ENCODE peak calls at places on chromosome 17, in seven cellular contexts. One of them, this sample, is unnamed. For H3K27me3, the result is how much of the 10 kb centered on the place peaks cover.

GRCh38 chr17:31680126-31680525 is 178.9 kb downstream of the COPRS start:
- DNase-seq in K562: no peak
- DNase-seq in HCT116: no peak
- DNase-seq in GM12878: peak
- DNase-seq in SK-N-SH: no peak
- DNase-seq in HepG2: no peak
- DNase-seq in H1: peak
- DNase-seq in this sample: no peak

GRCh38 chr17:76917829-76918228 is 49.6 kb downstream of the MGAT5B start:
- DNase-seq in HCT116: no peak
- DNase-seq in H1: no peak
- DNase-seq in HepG2: no peak
- DNase-seq in K562: no peak
- DNase-seq in GM12878: no peak
- DNase-seq in SK-N-SH: no peak
- DNase-seq in this sample: no peak

GRCh38 chr17:35915153-35915969 is 15.2 kb downstream of the RDM1 start:
- DNase-seq in HepG2: no peak
- DNase-seq in H1: no peak
- DNase-seq in K562: no peak
- DNase-seq in SK-N-SH: no peak
- DNase-seq in HCT116: no peak
- DNase-seq in GM12878: no peak
- DNase-seq in this sample: no peak

GRCh38 chr17:59825533-59826316 is 67.0 kb downstream of the TUBD1 start:
- DNase-seq in HepG2: no peak
- DNase-seq in HCT116: no peak
- DNase-seq in GM12878: no peak
- DNase-seq in H1: no peak
- DNase-seq in SK-N-SH: no peak
- DNase-seq in K562: no peak
- DNase-seq in this sample: peak

GRCh38 chr17:39979865-39980401 is 674 bp upstream of the PSMD3 start:
- DNase-seq in HCT116: no peak
- DNase-seq in K562: peak
- DNase-seq in HepG2: peak
- DNase-seq in SK-N-SH: peak
- DNase-seq in GM12878: no peak
- DNase-seq in H1: no peak
- DNase-seq in this sample: no peak

GRCh38 chr17:35372846-35373531 is 432 bp downstream of the SLFN11 start:
- DNase-seq in H1: no peak
- DNase-seq in K562: peak
- DNase-seq in HepG2: no peak
- DNase-seq in GM12878: no peak
- DNase-seq in HCT116: no peak
- DNase-seq in SK-N-SH: peak
- DNase-seq in this sample: peak

GRCh38 chr17:15945493-15946209 is 721 bp downstream of the ADORA2B start:
- DNase-seq in K562: peak
- DNase-seq in HepG2: no peak
- DNase-seq in GM12878: no peak
- DNase-seq in H1: peak
- DNase-seq in SK-N-SH: peak
- DNase-seq in HCT116: no peak
- DNase-seq in this sample: no peak

GRCh38 chr17:16507918-16508533 is 16.0 kb upstream of the LRRC75A start:
- DNase-seq in GM12878: no peak
- DNase-seq in H1: no peak
- DNase-seq in HepG2: no peak
- DNase-seq in SK-N-SH: no peak
- DNase-seq in HCT116: no peak
- DNase-seq in K562: no peak
- DNase-seq in this sample: no peak

GRCh38 chr17:37092041-37092440 is 143.3 kb downstream of the AATF start:
- DNase-seq in HepG2: peak
- DNase-seq in SK-N-SH: no peak
- DNase-seq in H1: no peak
- DNase-seq in GM12878: no peak
- DNase-seq in K562: no peak
- DNase-seq in HCT116: no peak
- DNase-seq in this sample: no peak

GRCh38 chr17:82929011-82929622 is 89.3 kb upstream of the ZNF750 start:
- DNase-seq in GM12878: no peak
- DNase-seq in SK-N-SH: no peak
- DNase-seq in HepG2: no peak
- DNase-seq in HCT116: no peak
- DNase-seq in K562: no peak
- DNase-seq in H1: no peak
- DNase-seq in this sample: no peak

GRCh38 chr17:65314212-65314611 is 177.0 kb downstream of the RGS9 start:
- DNase-seq in HCT116: no peak
- DNase-seq in K562: no peak
- DNase-seq in GM12878: no peak
- DNase-seq in HepG2: no peak
- DNase-seq in SK-N-SH: no peak
- DNase-seq in H1: no peak
- DNase-seq in this sample: no peak

GRCh38 chr17:19273731-19274130 is 36.6 kb downstream of the EPN2 start:
- DNase-seq in HCT116: no peak
- DNase-seq in GM12878: no peak
- DNase-seq in HepG2: no peak
- DNase-seq in K562: no peak
- DNase-seq in SK-N-SH: no peak
- DNase-seq in H1: no peak
- DNase-seq in this sample: no peak

GRCh38 chr17:27259356-27259755 is 34.6 kb upstream of the WSB1 start:
- DNase-seq in SK-N-SH: no peak
- DNase-seq in GM12878: no peak
- DNase-seq in HCT116: no peak
- DNase-seq in H1: no peak
- DNase-seq in K562: no peak
- DNase-seq in HepG2: no peak
- DNase-seq in this sample: no peak

GRCh38 chr17:10698116-10698818 is 873 bp downstream of the ADPRM start:
- DNase-seq in HCT116: no peak
- DNase-seq in SK-N-SH: peak
- DNase-seq in HepG2: peak
- DNase-seq in K562: no peak
- DNase-seq in GM12878: no peak
- DNase-seq in H1: no peak
- DNase-seq in this sample: no peak

GRCh38 chr17:8801135-8801840 is 2.1 kb upstream of the MFSD6L start:
- DNase-seq in HCT116: no peak
- DNase-seq in HepG2: no peak
- DNase-seq in H1: peak
- DNase-seq in GM12878: no peak
- DNase-seq in K562: no peak
- DNase-seq in SK-N-SH: no peak
- DNase-seq in this sample: no peak

GRCh38 chr17:32445976-32446375 is 1.7 kb downstream of the PSMD11 start:
- DNase-seq in SK-N-SH: no peak
- DNase-seq in GM12878: no peak
- DNase-seq in H1: no peak
- DNase-seq in HepG2: no peak
- DNase-seq in K562: no peak
- DNase-seq in HCT116: no peak
- DNase-seq in this sample: no peak

GRCh38 chr17:41537990-41538389 is 9.9 kb upstream of the KRT19 start:
- DNase-seq in GM12878: no peak
- DNase-seq in HCT116: no peak
- DNase-seq in HepG2: no peak
- DNase-seq in K562: no peak
- DNase-seq in SK-N-SH: no peak
- DNase-seq in H1: no peak
- DNase-seq in this sample: no peak

GRCh38 chr17:50630524-50631194 is 4.0 kb upstream of the ABCC3 start:
- DNase-seq in SK-N-SH: peak
- DNase-seq in GM12878: no peak
- DNase-seq in H1: peak
- DNase-seq in HCT116: peak
- DNase-seq in K562: peak
- DNase-seq in HepG2: peak
- DNase-seq in this sample: peak

GRCh38 chr17:55576237-55576998 is 65.2 kb upstream of the SMIM36 start:
- DNase-seq in SK-N-SH: no peak
- DNase-seq in H1: no peak
- DNase-seq in HCT116: peak
- DNase-seq in GM12878: peak
- DNase-seq in HepG2: peak
- DNase-seq in K562: peak
- DNase-seq in this sample: peak

GRCh38 chr17:48840441-48840840 is 9.6 kb downstream of the CALCOCO2 start:
- DNase-seq in GM12878: no peak
- DNase-seq in HepG2: no peak
- DNase-seq in HCT116: no peak
- DNase-seq in SK-N-SH: no peak
- DNase-seq in K562: no peak
- DNase-seq in H1: no peak
- DNase-seq in this sample: no peak
- H3K27ac ChIP-seq in GM12878: peak
- H3K27ac ChIP-seq in HepG2: no peak
- H3K27ac ChIP-seq in HCT116: no peak
- H3K27ac ChIP-seq in SK-N-SH: no peak
- H3K27ac ChIP-seq in K562: no peak
- H3K27ac ChIP-seq in H1: no peak
- H3K27ac ChIP-seq in this sample: peak

DNA sequence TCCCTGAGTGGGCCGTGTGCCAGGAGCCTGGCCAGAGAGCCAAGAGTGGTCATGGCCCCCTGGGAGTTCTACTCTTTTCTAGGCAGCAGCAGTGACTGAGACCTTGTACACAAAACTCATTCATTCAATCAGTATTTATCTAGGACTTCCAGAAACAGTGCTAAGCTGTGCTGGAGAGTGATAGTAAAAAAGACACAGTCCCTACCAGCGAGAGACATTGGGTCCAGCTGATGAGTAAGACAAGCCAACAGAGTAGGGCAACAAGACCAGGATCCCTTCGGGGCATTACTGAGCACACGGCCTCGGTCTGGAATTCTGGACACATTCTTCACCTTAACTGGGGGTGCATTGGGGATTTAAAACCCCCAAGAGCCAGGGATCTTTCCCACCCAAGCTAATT is 20.2 kb downstream of the CBX4 start:
- DNase-seq in K562: no peak
- DNase-seq in GM12878: no peak
- DNase-seq in SK-N-SH: no peak
- DNase-seq in HepG2: no peak
- DNase-seq in H1: no peak
- DNase-seq in HCT116: no peak
- DNase-seq in this sample: no peak
- H3K27me3 ChIP-seq in K562: under half
- H3K27me3 ChIP-seq in GM12878: under half
- H3K27me3 ChIP-seq in SK-N-SH: under half
- H3K27me3 ChIP-seq in HepG2: under half
- H3K27me3 ChIP-seq in H1: half or more
- H3K27me3 ChIP-seq in HCT116: under half
- H3K27me3 ChIP-seq in this sample: under half

GRCh38 chr17:66747561-66748275 is 87.2 kb upstream of the CACNG5 start:
- DNase-seq in HCT116: no peak
- DNase-seq in SK-N-SH: no peak
- DNase-seq in K562: no peak
- DNase-seq in H1: no peak
- DNase-seq in GM12878: no peak
- DNase-seq in HepG2: no peak
- DNase-seq in this sample: no peak

GRCh38 chr17:66749217-66749832 is 85.6 kb upstream of the CACNG5 start:
- DNase-seq in GM12878: no peak
- DNase-seq in H1: no peak
- DNase-seq in HepG2: no peak
- DNase-seq in K562: no peak
- DNase-seq in HCT116: no peak
- DNase-seq in SK-N-SH: no peak
- DNase-seq in this sample: no peak

GRCh38 chr17:66748578-66748977 is 86.3 kb upstream of the CACNG5 start:
- DNase-seq in SK-N-SH: no peak
- DNase-seq in HCT116: no peak
- DNase-seq in K562: no peak
- DNase-seq in GM12878: no peak
- DNase-seq in H1: no peak
- DNase-seq in HepG2: no peak
- DNase-seq in this sample: no peak

GRCh38 chr17:66750756-66751543 is 84.0 kb upstream of the CACNG5 start:
- DNase-seq in K562: no peak
- DNase-seq in SK-N-SH: no peak
- DNase-seq in HepG2: no peak
- DNase-seq in GM12878: no peak
- DNase-seq in HCT116: no peak
- DNase-seq in H1: no peak
- DNase-seq in this sample: no peak

GRCh38 chr17:66746736-66747135 is 88.2 kb upstream of the CACNG5 start:
- DNase-seq in GM12878: no peak
- DNase-seq in H1: no peak
- DNase-seq in K562: no peak
- DNase-seq in HepG2: no peak
- DNase-seq in SK-N-SH: no peak
- DNase-seq in HCT116: no peak
- DNase-seq in this sample: no peak
- TF ChIP-seq MAX in GM12878: no peak
- TF ChIP-seq MAX in H1: no peak
- TF ChIP-seq MAX in K562: no peak
- TF ChIP-seq MAX in HepG2: no peak
- TF ChIP-seq MAX in SK-N-SH: no peak
- TF ChIP-seq MAX in HCT116: no peak
- TF ChIP-seq MAX in this sample: no peak

GRCh38 chr17:57109393-57110151 is 24.5 kb downstream of the AKAP1 start:
- DNase-seq in HepG2: no peak
- DNase-seq in HCT116: no peak
- DNase-seq in K562: no peak
- DNase-seq in H1: no peak
- DNase-seq in SK-N-SH: no peak
- DNase-seq in GM12878: no peak
- DNase-seq in this sample: no peak
- H3K27ac ChIP-seq in HepG2: peak
- H3K27ac ChIP-seq in HCT116: peak
- H3K27ac ChIP-seq in K562: no peak
- H3K27ac ChIP-seq in H1: no peak
- H3K27ac ChIP-seq in SK-N-SH: no peak
- H3K27ac ChIP-seq in GM12878: no peak
- H3K27ac ChIP-seq in this sample: no peak

DNA sequence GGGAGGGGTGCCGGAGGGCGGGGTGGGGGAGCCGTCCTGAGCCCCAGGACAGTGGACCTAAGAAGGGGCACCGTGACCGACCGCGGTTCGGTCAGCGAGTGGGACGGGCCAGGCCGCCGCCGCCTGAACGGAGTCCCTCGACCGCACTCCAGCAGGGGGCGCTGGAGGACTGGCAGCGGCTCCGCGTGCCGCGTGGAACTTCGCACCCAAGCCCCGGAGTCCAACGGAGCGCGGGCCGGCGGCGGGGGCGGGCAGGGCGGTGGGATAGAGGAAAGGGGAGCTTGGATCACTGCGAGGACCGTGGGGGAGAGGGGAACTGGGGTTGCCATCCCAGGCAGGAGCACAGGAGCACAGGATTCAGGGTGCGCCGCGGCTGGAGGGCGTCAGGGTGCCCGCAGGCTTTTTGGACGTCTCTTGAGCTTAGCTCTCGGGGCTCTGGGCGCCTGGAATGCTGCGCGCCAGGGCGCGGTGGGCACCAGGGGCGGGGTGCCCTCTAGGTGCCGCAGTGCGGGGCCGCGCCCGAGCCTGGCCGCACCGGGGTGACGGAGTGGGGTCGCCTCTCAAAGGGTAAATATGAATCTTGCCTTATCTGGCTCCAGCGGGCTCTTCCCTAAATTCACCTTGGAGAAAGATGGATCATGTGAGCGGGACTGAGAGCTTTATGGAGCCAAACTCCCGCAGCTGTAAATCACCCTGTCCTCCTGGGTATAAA is 379 bp upstream of the OTOP2 start:
- DNase-seq in K562: peak
- DNase-seq in HCT116: no peak
- DNase-seq in HepG2: no peak
- DNase-seq in H1: peak
- DNase-seq in SK-N-SH: peak
- DNase-seq in GM12878: no peak
- DNase-seq in this sample: peak
- H3K27me3 ChIP-seq in K562: under half
- H3K27me3 ChIP-seq in HCT116: under half
- H3K27me3 ChIP-seq in HepG2: under half
- H3K27me3 ChIP-seq in H1: under half
- H3K27me3 ChIP-seq in SK-N-SH: half or more
- H3K27me3 ChIP-seq in GM12878: under half
- H3K27me3 ChIP-seq in this sample: under half